ENCODE peak calls at places on chromosomes 1 and 21, in seven cellular contexts. X is tibial artery, C is BE2C, M is type B pancreatic cell, T is Calu3, R is Peyer's patch, S is HFF-Myc. Q is an unnamed sample.
A peak's percentile ranks its signal among the peaks of the same experiment; 100 is the strongest.

GRCh38 chr1:12177999-12178441 is 11.2 kb downstream of the TNFRSF1B start:
- DNase-seq in C (peak; percentile 50), S (no peak), X (peak; percentile 69), M (no peak), T (peak; percentile 30), R (no peak), Q (peak; percentile 99)

GRCh38 chr1:97243973-97244560 is 522.5 kb downstream of the PTBP2 start:
- DNase-seq in C (no peak), R (no peak), T (no peak), S (no peak), X (no peak), M (no peak), Q (no peak)

GRCh38 chr21:42019101-42019605 is 9.0 kb upstream of the ZBTB21 start:
- DNase-seq in M (no peak), T (no peak), R (no peak), S (no peak), X (no peak), C (no peak), Q (no peak)

GRCh38 chr1:17653728-17654351 is 101.3 kb upstream of the ACTL8 start:
- DNase-seq in S (no peak), T (peak; percentile 44), R (no peak), C (peak; percentile 67), M (peak; percentile 79), X (no peak), Q (no peak)

GRCh38 chr1:43395523-43395922 is 5.8 kb downstream of the SZT2 start:
- DNase-seq in S (no peak), R (no peak), X (no peak), C (no peak), T (no peak), M (no peak), Q (no peak)

GRCh38 chr21:35207322-35207721 is 158.2 kb upstream of the RUNX1 start:
- DNase-seq in T (no peak), M (no peak), C (no peak), X (no peak), R (no peak), S (no peak), Q (no peak)

GRCh38 chr21:42443876-42444744 is 40.4 kb downstream of the UBASH3A start:
- DNase-seq in S (no peak), X (no peak), M (no peak), C (no peak), R (peak; percentile 40), T (no peak), Q (no peak)

GRCh38 chr1:246454655-246455054 is 52.4 kb downstream of the SMYD3 start:
- DNase-seq in X (no peak), M (no peak), R (no peak), T (no peak), C (no peak), S (no peak), Q (no peak)

GRCh38 chr1:85607126-85607912 is 26.8 kb downstream of the CCN1 start:
- DNase-seq in M (no peak), S (peak; percentile 99), T (peak; percentile 89), X (no peak), C (no peak), R (no peak), Q (no peak)

GRCh38 chr1:153587314-153587713 is 21.7 kb upstream of the S100A2 start:
- DNase-seq in T (no peak), X (no peak), S (no peak), R (no peak), C (peak; percentile 45), M (no peak), Q (no peak)

GRCh38 chr1:150156868-150157603 is 7.3 kb downstream of the PLEKHO1 start:
- DNase-seq in M (no peak), R (no peak), X (no peak), S (no peak), T (no peak), C (no peak), Q (no peak)

GRCh38 chr1:64471218-64471719 is 1.3 kb downstream of the CACHD1 start:
- DNase-seq in R (peak; percentile 58), S (no peak), X (peak; percentile 43), C (peak; percentile 50), M (peak; percentile 72), T (peak; percentile 27), Q (no peak)

GRCh38 chr1:147723691-147724323 is 36.6 kb downstream of the GJA5 start:
- DNase-seq in C (peak; percentile 44), T (peak; percentile 74), X (no peak), S (no peak), R (no peak), M (no peak), Q (no peak)
- TF ChIP-seq CTCF in C (peak; percentile 67), T (no peak), X (peak; percentile 76), S (peak; percentile 36), R (peak; percentile 41), M (peak; percentile 70), Q (no peak)

DNA sequence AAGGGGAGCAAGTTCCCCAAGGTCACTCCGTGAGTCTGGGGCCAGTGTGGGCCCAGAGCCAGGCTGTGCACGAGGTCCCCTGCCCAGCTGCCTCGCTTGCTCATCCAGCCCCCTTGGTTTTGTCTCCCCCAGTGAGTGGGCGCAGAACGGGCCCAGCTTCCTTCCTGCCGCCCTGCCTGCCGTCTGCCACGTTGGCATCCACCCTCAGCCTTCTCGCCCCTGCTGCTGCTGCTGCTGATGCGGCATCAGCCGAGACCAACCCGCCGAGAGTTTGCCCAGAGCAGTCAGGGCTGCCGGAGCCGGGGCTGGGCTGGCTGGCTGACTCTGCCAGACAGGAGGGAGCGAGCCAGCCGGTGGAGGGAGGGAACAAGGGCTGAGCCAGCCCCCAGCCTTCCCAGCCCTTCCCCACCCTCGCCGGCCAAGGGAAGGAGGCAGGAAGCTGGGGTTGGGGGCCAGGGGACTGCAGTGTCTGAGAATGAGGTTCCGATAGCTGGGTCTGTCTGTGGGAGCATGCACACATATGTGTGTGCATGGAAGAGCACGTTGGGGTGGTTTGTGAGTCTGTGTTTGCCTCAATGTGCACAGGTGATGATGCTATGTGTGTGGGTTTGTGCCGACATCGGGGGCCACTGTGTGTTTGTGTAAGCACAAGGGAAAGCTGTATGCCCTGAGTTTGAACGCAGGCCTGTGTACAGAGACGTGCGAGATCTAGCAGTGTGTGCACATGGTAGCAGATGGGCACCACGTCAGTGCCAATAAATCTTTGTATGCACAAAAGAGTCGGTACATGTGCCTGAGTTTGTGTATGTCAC is 31.6 kb upstream of the WASF2 start:
- DNase-seq in X (peak; percentile 46), M (no peak), C (no peak), R (no peak), S (no peak), T (no peak), Q (no peak)
- TF ChIP-seq CTCF in X (no peak), M (no peak), C (no peak), R (no peak), S (no peak), T (no peak), Q (no peak)

DNA sequence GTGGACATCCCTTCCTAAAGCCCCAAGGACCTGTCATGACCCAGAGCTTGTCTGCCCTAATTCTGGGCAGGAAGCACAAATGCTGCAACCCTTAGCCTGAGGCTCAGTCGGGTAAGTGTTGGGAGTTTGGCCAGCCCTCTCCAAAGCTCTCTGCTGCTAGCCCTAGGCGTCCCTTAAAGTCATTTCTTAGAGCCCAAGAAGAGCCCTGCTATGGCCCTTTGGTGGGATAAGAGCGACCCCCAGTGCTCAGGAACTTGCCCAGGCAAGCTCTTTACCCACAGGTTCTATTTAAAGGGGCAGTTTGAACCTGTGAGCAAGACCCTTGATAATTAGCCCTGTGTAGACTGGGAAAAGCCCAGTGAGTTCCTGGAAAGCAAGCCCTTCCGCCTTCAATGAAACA is 356.8 kb downstream of the RRAGC start:
- DNase-seq in T (no peak), R (no peak), X (no peak), S (no peak), C (peak; percentile 14), M (no peak), Q (no peak)
- TF ChIP-seq CTCF in T (no peak), R (no peak), X (no peak), S (no peak), C (peak; percentile 35), M (peak; percentile 67), Q (no peak)

GRCh38 chr1:116854294-116854693 is 55.4 kb upstream of the PTGFRN start:
- DNase-seq in M (no peak), S (no peak), R (no peak), T (no peak), X (no peak), C (no peak), Q (no peak)

GRCh38 chr1:116855220-116855619 is 54.5 kb upstream of the PTGFRN start:
- DNase-seq in M (no peak), S (no peak), R (no peak), C (peak; percentile 46), X (peak; percentile 43), T (no peak), Q (no peak)

GRCh38 chr1:116857092-116857491 is 52.6 kb upstream of the PTGFRN start:
- DNase-seq in T (no peak), M (no peak), S (no peak), C (peak; percentile 37), X (no peak), R (no peak), Q (no peak)

GRCh38 chr1:116856312-116856711 is 53.4 kb upstream of the PTGFRN start:
- DNase-seq in S (no peak), X (no peak), R (no peak), C (no peak), T (no peak), M (no peak), Q (no peak)

GRCh38 chr1:116855788-116856187 is 53.9 kb upstream of the PTGFRN start:
- DNase-seq in R (no peak), S (peak; percentile 88), X (no peak), C (peak; percentile 53), T (no peak), M (no peak), Q (no peak)
- TF ChIP-seq CTCF in R (no peak), S (no peak), X (no peak), C (no peak), T (no peak), M (no peak), Q (no peak)

GRCh38 chr1:156910309-156910782 is 10.1 kb upstream of the LRRC71 start:
- DNase-seq in M (no peak), S (no peak), C (peak; percentile 69), T (peak; percentile 60), R (peak; percentile 71), X (no peak), Q (no peak)
- TF ChIP-seq CTCF in M (peak; percentile 91), S (peak; percentile 77), C (peak; percentile 79), T (peak; percentile 98), R (peak; percentile 64), X (peak; percentile 79), Q (peak; percentile 96)

Q was measured in CD14-positive monocyte.